ENCODE peak calls at places on chromosomes 6 and 20, in four cellular contexts. A is OCI-LY7, D is K562, N is fibroblast of lung. W is an unnamed sample.

GRCh38 chr20:3679749-3680700 is 1.8 kb downstream of the ADAM33 start:
- DNase-seq in D (no peak), A (no peak), N (peak), W (peak)

GRCh38 chr6:85676086-85676729 is 33.5 kb upstream of the SYNCRIP start:
- DNase-seq in N (peak), D (no peak), A (peak), W (no peak)

GRCh38 chr6:25053875-25054371 is 118.2 kb upstream of the RIPOR2 start:
- DNase-seq in N (peak), A (no peak), D (no peak), W (no peak)

GRCh38 chr20:16778159-16778558 is 30.0 kb downstream of the OTOR start:
- DNase-seq in D (no peak), N (no peak), A (no peak), W (no peak)

GRCh38 chr20:18056174-18057105 is 1.3 kb downstream of the OVOL2 start:
- DNase-seq in A (no peak), D (no peak), N (peak), W (peak)

GRCh38 chr20:11537032-11537431 is 380.7 kb upstream of the BTBD3 start:
- DNase-seq in A (no peak), N (no peak), D (no peak), W (peak)

GRCh38 chr20:11901127-11901526 is 16.6 kb upstream of the BTBD3 start:
- DNase-seq in A (no peak), N (peak), D (no peak), W (peak)

GRCh38 chr6:138115877-138116660 is 8.8 kb upstream of the PERP start:
- DNase-seq in A (peak), D (peak), N (peak), W (peak)

GRCh38 chr6:7910298-7910653 is 312 bp downstream of the TXNDC5 start:
- DNase-seq in D (peak), N (no peak), A (no peak), W (peak)

GRCh38 chr6:142009647-142010046 is 123.1 kb upstream of the GJE1 start:
- DNase-seq in D (no peak), N (peak), A (no peak), W (no peak)

GRCh38 chr6:135054238-135054574 is 416 bp downstream of the HBS1L start:
- DNase-seq in N (no peak), A (peak), D (peak), W (no peak)

GRCh38 chr6:127267742-127268588 is 1.3 kb downstream of the RNF146 start:
- DNase-seq in N (no peak), A (peak), D (no peak), W (peak)

GRCh38 chr20:32599783-32600340 is 14.7 kb upstream of the NOL4L start:
- DNase-seq in D (no peak), N (no peak), A (no peak), W (no peak)

GRCh38 chr20:17895641-17896246 is 72.8 kb downstream of the SNX5 start:
- DNase-seq in D (peak), N (no peak), A (no peak), W (peak)

GRCh38 chr6:91476000-91476399 is 889.1 kb upstream of the MAP3K7 start:
- DNase-seq in N (peak), D (no peak), A (no peak), W (peak)

GRCh38 chr6:121760191-121760590 is 324.7 kb downstream of the GJA1 start:
- DNase-seq in N (no peak), A (no peak), D (no peak), W (no peak)

GRCh38 chr6:33317668-33318425 is at the start of gene ZBTB22:
- DNase-seq in N (peak), D (peak), A (peak), W (peak)

GRCh38 chr6:55528624-55529023 is 50.4 kb downstream of the HMGCLL1 start:
- DNase-seq in N (peak), A (peak), D (no peak), W (peak)

GRCh38 chr20:32875673-32876072 is 16.9 kb downstream of the EFCAB8 start:
- DNase-seq in N (no peak), D (no peak), A (no peak), W (no peak)

GRCh38 chr6:37283268-37283667 is 25.3 kb upstream of the TMEM217 start:
- DNase-seq in N (peak), A (no peak), D (no peak), W (no peak)

GRCh38 chr6:15351631-15352030 is 105.8 kb downstream of the JARID2 start:
- DNase-seq in D (no peak), A (no peak), N (peak), W (no peak)

GRCh38 chr20:48722737-48723191 is 105.0 kb downstream of the PREX1 start:
- DNase-seq in A (peak), N (peak), D (no peak), W (peak)

GRCh38 chr20:47102629-47103028 is 208.0 kb downstream of the EYA2 start:
- DNase-seq in A (no peak), N (no peak), D (no peak), W (no peak)

GRCh38 chr6:6386010-6386409 is 65.5 kb upstream of the F13A1 start:
- DNase-seq in D (no peak), N (no peak), A (no peak), W (peak)

GRCh38 chr20:45894797-45895196 is 3.7 kb downstream of the CTSA start:
- DNase-seq in A (no peak), N (no peak), D (no peak), W (no peak)

GRCh38 chr6:105066836-105067235 is 109.9 kb downstream of the LIN28B start:
- DNase-seq in A (no peak), D (no peak), N (no peak), W (no peak)

GRCh38 chr6:105067329-105067728 is 110.4 kb downstream of the LIN28B start:
- DNase-seq in N (no peak), D (no peak), A (no peak), W (no peak)

GRCh38 chr6:105068407-105068806 is 111.4 kb downstream of the POPDC3 start:
- DNase-seq in D (no peak), N (no peak), A (no peak), W (no peak)

GRCh38 chr6:105069821-105070445 is 109.9 kb downstream of the POPDC3 start:
- DNase-seq in D (no peak), N (no peak), A (no peak), W (no peak)

GRCh38 chr6:105066233-105066632 is 109.3 kb downstream of the LIN28B start:
- DNase-seq in D (no peak), N (no peak), A (no peak), W (no peak)
- H2AFZ ChIP-seq in D (no peak), N (no peak), A (no peak), W (no peak)

DNA sequence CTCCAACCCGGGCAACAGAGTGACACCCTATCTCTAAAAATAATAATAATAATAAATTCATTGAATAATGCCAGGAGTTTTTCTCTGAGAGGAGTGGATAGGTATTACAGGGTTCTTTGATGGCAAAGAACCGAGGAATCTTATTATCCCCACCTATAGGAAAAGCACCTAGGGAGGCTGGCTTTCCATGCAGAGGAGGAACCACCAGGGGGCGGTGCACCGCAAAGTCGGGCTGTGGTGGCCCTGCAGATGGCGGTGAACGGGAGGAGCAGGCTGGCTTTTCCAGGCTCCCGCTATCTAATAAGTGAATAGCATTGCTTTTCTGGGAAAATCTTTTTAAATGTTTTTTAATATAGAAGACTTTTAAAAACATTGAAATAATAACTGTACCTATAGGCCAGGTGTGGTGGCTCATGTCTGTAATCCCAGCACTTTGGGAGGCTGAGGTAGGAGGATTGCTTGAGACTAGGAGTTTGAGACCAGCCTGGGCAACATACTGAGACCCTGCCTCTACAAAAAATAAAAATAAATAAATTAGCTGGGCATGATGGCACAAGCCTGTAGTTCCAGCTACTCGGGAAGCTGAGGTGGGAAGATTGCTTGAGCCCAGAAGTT is 864.2 kb downstream of the KIF16B start:
- DNase-seq in A (peak), N (peak), D (peak), W (peak)
- TF ChIP-seq CTCF in A (peak), N (peak), D (peak), W (peak)

GRCh38 chr6:144746902-144747469 is 461.9 kb downstream of the UTRN start:
- DNase-seq in D (no peak), A (no peak), N (no peak), W (no peak)

GRCh38 chr6:144742779-144743178 is 457.6 kb downstream of the UTRN start:
- DNase-seq in A (no peak), D (no peak), N (no peak), W (no peak)

GRCh38 chr6:144741659-144742058 is 456.5 kb downstream of the UTRN start:
- DNase-seq in A (no peak), N (no peak), D (no peak), W (no peak)

GRCh38 chr6:144745434-144745833 is 460.3 kb downstream of the UTRN start:
- DNase-seq in A (no peak), N (no peak), D (no peak), W (no peak)

GRCh38 chr6:144744720-144745119 is 459.6 kb downstream of the UTRN start:
- DNase-seq in D (no peak), A (no peak), N (no peak), W (peak)
- H2AFZ ChIP-seq in D (no peak), A (no peak), N (no peak), W (no peak)

GRCh38 chr20:37392441-37393195 is 46.7 kb downstream of the SRC start:
- DNase-seq in A (peak), N (no peak), D (peak), W (peak)
- TF ChIP-seq CTCF in A (peak), N (peak), D (peak), W (peak)

W was measured in GM23338.